ENCODE peak calls at places on chromosomes 16 and 17, in ten cellular contexts. X is AG08396; A is stimulated activated CD4-positive, alpha-beta T cell treated with anti-CD3 and anti-CD28 coated beads, Interleukin-15, amount 100 ng/mL, for 24 hours; W is NCI-H1105 treated with DMSO at 0.1 percent for 48 hours; C is myocyte; V is GM12878; Q is hepatic stellate cell; U is ACHN; B is ovary; L is T-helper 9 cell. J is an unnamed sample.

GRCh38 chr17:12048843-12049473 is 28.3 kb downstream of the MAP2K4 start:
- DNase-seq in C (no peak), X (no peak), Q (no peak), V (no peak), U (no peak), L (no peak), W (no peak), A (no peak), B (no peak), J (no peak)

GRCh38 chr17:63476494-63476856 is 386 bp upstream of the ACE start:
- DNase-seq in W (peak), A (peak), U (peak), B (no peak), V (no peak), Q (no peak), L (peak), C (no peak), X (peak), J (no peak)

GRCh38 chr17:17411692-17412091 is 65.1 kb upstream of the MED9 start:
- DNase-seq in C (no peak), A (no peak), W (no peak), B (no peak), L (no peak), Q (no peak), X (no peak), V (no peak), U (no peak), J (no peak)

GRCh38 chr17:10771142-10771541 is 32.8 kb downstream of the TMEM238L start:
- DNase-seq in X (no peak), L (no peak), W (no peak), A (no peak), U (no peak), C (no peak), V (no peak), B (no peak), Q (no peak), J (no peak)

GRCh38 chr16:29729116-29729521 is 16.7 kb downstream of the C16orf54 start:
- DNase-seq in U (peak), B (peak), V (no peak), W (peak), A (no peak), C (peak), Q (peak), X (peak), L (no peak), J (no peak)

GRCh38 chr16:84584678-84585077 is 33.2 kb downstream of the COTL1 start:
- DNase-seq in Q (no peak), L (no peak), C (no peak), V (no peak), W (no peak), X (no peak), B (no peak), U (no peak), A (no peak), J (no peak)

GRCh38 chr16:6160303-6160702 is 1062.7 kb upstream of the EEF2KMT start:
- DNase-seq in B (no peak), X (no peak), C (no peak), W (no peak), U (no peak), L (no peak), Q (no peak), A (no peak), V (no peak), J (no peak)

GRCh38 chr17:15306406-15306970 is 34.9 kb downstream of the TEKT3 start:
- DNase-seq in L (no peak), U (no peak), W (no peak), X (no peak), Q (no peak), A (no peak), B (no peak), V (no peak), C (no peak), J (no peak)

GRCh38 chr16:89143201-89143741 is 28.3 kb upstream of the CDH15 start:
- DNase-seq in V (no peak), U (no peak), X (no peak), Q (no peak), B (peak), A (no peak), L (no peak), W (no peak), C (no peak), J (no peak)

GRCh38 chr17:28968914-28969295 is 17.6 kb upstream of the PHF12 start:
- DNase-seq in L (no peak), U (no peak), W (no peak), X (no peak), C (no peak), V (no peak), A (no peak), B (no peak), Q (no peak), J (no peak)

J was measured in heart right ventricle.